ENCODE peak calls at places on chromosomes 1 and 21, in four cellular contexts. E is WTC11, V is K562, N is GM12878. I is an unnamed sample.

GRCh38 chr1:112721966-112722524 is 6.9 kb upstream of the PPM1J start:
- DNase-seq in E (no peak), V (no peak), N (no peak), I (no peak)

GRCh38 chr1:228316589-228317387 is 89.8 kb downstream of the TRIM11 start:
- DNase-seq in V (no peak), E (no peak), N (no peak), I (no peak)

GRCh38 chr1:224543453-224543852 is 72.7 kb upstream of the CNIH3 start:
- DNase-seq in V (no peak), E (no peak), N (no peak), I (no peak)

GRCh38 chr1:151545542-151545941 is 5.4 kb downstream of the TUFT1 start:
- DNase-seq in V (no peak), E (no peak), N (no peak), I (no peak)

GRCh38 chr1:46342084-46342656 is 1.6 kb downstream of the NSUN4 start:
- DNase-seq in E (peak), V (peak), N (peak), I (no peak)

GRCh38 chr1:59165353-59165752 is 131.5 kb upstream of the FGGY start:
- DNase-seq in E (no peak), N (no peak), V (no peak), I (no peak)

GRCh38 chr1:214303106-214303505 is 22.1 kb downstream of the SMYD2 start:
- DNase-seq in N (no peak), V (no peak), E (no peak), I (no peak)

GRCh38 chr1:230381049-230381467 is 45.1 kb downstream of the PGBD5 start:
- DNase-seq in E (no peak), V (no peak), N (no peak), I (peak)

GRCh38 chr1:109903371-109903930 is 7.2 kb upstream of the CSF1 start:
- DNase-seq in V (no peak), E (no peak), N (no peak), I (no peak)

GRCh38 chr1:228105269-228105995 is 2.3 kb upstream of the C1orf35 start:
- DNase-seq in N (no peak), V (peak), E (no peak), I (no peak)

GRCh38 chr1:41486053-41486891 is 1.8 kb upstream of the EDN2 start:
- DNase-seq in E (no peak), V (no peak), N (peak), I (no peak)

GRCh38 chr1:19485362-19486187 is at the start of gene CAPZB:
- DNase-seq in N (no peak), V (peak), E (peak), I (peak)

GRCh38 chr21:38402291-38402690 is 96.0 kb downstream of the ERG start:
- DNase-seq in N (no peak), E (no peak), V (no peak), I (no peak)

GRCh38 chr1:199857516-199857915 is 170.0 kb upstream of the NR5A2 start:
- DNase-seq in N (no peak), V (no peak), E (no peak), I (no peak)

GRCh38 chr1:49765034-49765433 is 258.7 kb downstream of the AGBL4 start:
- DNase-seq in E (peak), V (no peak), N (no peak), I (peak)

GRCh38 chr1:201248721-201249559 is 34.4 kb upstream of the PKP1 start:
- DNase-seq in N (no peak), V (no peak), E (no peak), I (no peak)

GRCh38 chr1:86258106-86258505 is 101.5 kb upstream of the COL24A1 start:
- DNase-seq in V (no peak), N (no peak), E (no peak), I (no peak)

GRCh38 chr1:230832466-230832865 is 35.9 kb downstream of the C1orf198 start:
- DNase-seq in E (no peak), V (no peak), N (no peak), I (no peak)

GRCh38 chr1:172040466-172040865 is 199.2 kb downstream of the DNM3 start:
- DNase-seq in N (no peak), V (no peak), E (no peak), I (no peak)

GRCh38 chr1:93635614-93636543 is 45.8 kb downstream of the BCAR3 start:
- DNase-seq in V (no peak), N (no peak), E (peak), I (no peak)

GRCh38 chr1:112341986-112342385 is 54.0 kb upstream of the CTTNBP2NL start:
- DNase-seq in E (no peak), V (no peak), N (no peak), I (no peak)

GRCh38 chr1:36384542-36385409 is 948 bp downstream of the STK40 start:
- DNase-seq in E (peak), V (peak), N (no peak), I (peak)

GRCh38 chr1:26584022-26584485 is 54.5 kb downstream of the RPS6KA1 start:
- DNase-seq in N (no peak), V (peak), E (peak), I (no peak)

GRCh38 chr1:218435528-218435927 is 90.4 kb downstream of the TGFB2 start:
- DNase-seq in V (no peak), E (no peak), N (no peak), I (peak)

GRCh38 chr1:22237433-22238093 is 94.7 kb upstream of the WNT4 start:
- DNase-seq in E (no peak), N (no peak), V (no peak), I (no peak)

GRCh38 chr1:235913311-235913710 is 46.6 kb upstream of the LYST start:
- DNase-seq in E (no peak), V (no peak), N (no peak), I (no peak)

GRCh38 chr1:212979340-212980122 is 29.2 kb downstream of the VASH2 start:
- DNase-seq in V (no peak), N (peak), E (no peak), I (no peak)

GRCh38 chr1:50427086-50427817 is 4.0 kb upstream of the DMRTA2 start:
- DNase-seq in E (no peak), N (no peak), V (no peak), I (no peak)

GRCh38 chr1:914891-915280 is 8.8 kb upstream of the SAMD11 start:
- DNase-seq in E (no peak), N (no peak), V (no peak), I (no peak)

GRCh38 chr1:23473037-23473800 is 10.8 kb downstream of the ASAP3 start:
- DNase-seq in N (no peak), V (no peak), E (no peak), I (peak)

GRCh38 chr21:44734841-44735240 is 23.5 kb upstream of the TSPEAR start:
- DNase-seq in V (no peak), E (no peak), N (no peak), I (no peak)

GRCh38 chr1:29824478-29825273 is 588.4 kb downstream of the PTPRU start:
- DNase-seq in V (no peak), N (no peak), E (no peak), I (no peak)

GRCh38 chr1:52002038-52002917 is 11.8 kb upstream of the RAB3B start:
- DNase-seq in N (peak), V (peak), E (peak), I (peak)

GRCh38 chr1:162929177-162929576 is 68.2 kb upstream of the CCDC190 start:
- DNase-seq in E (no peak), N (no peak), V (no peak), I (no peak)

GRCh38 chr1:33137800-33138199 is 44.0 kb downstream of the TRIM62 start:
- DNase-seq in N (no peak), E (peak), V (peak), I (peak)

GRCh38 chr1:158454537-158454936 is 7.1 kb upstream of the OR10K1 start:
- DNase-seq in N (no peak), E (no peak), V (no peak), I (no peak)

GRCh38 chr21:33152228-33153130 is 77.3 kb upstream of the IFNAR2 start:
- DNase-seq in N (no peak), V (no peak), E (peak), I (no peak)

GRCh38 chr1:8625480-8625879 is 192.0 kb downstream of the RERE start:
- DNase-seq in N (no peak), E (no peak), V (no peak), I (no peak)

GRCh38 chr1:2108213-2108876 is 58.1 kb downstream of the PRKCZ start:
- DNase-seq in N (no peak), E (peak), V (peak), I (peak)

GRCh38 chr1:67723620-67724019 is 38.6 kb downstream of the GADD45A start:
- DNase-seq in N (no peak), E (no peak), V (peak), I (no peak)
- TF ChIP-seq ETV6 in N (no peak), E (no peak), V (no peak), I (no peak)

GRCh38 chr1:3827813-3828307 is 29.2 kb downstream of the CEP104 start:
- DNase-seq in V (no peak), E (peak), N (no peak), I (no peak)
- TF ChIP-seq ETV6 in V (no peak), E (no peak), N (no peak), I (no peak)

GRCh38 chr1:38905985-38906384 is 24.6 kb upstream of the GJA9 start:
- DNase-seq in N (no peak), V (no peak), E (no peak), I (no peak)

GRCh38 chr1:38908821-38909220 is 27.4 kb upstream of the GJA9 start:
- DNase-seq in N (no peak), E (no peak), V (no peak), I (no peak)
- TF ChIP-seq ETV6 in N (no peak), E (no peak), V (no peak), I (no peak)

GRCh38 chr1:44413740-44414139 is 8.7 kb downstream of the RNF220 start:
- DNase-seq in E (no peak), N (no peak), V (no peak), I (no peak)

GRCh38 chr1:44420535-44420934 is 15.5 kb downstream of the RNF220 start:
- DNase-seq in E (no peak), N (no peak), V (no peak), I (no peak)

GRCh38 chr1:44416408-44416807 is 11.4 kb downstream of the RNF220 start:
- DNase-seq in V (no peak), N (no peak), E (no peak), I (no peak)

GRCh38 chr1:44418022-44418673 is 13.1 kb downstream of the RNF220 start:
- DNase-seq in N (no peak), V (no peak), E (peak), I (no peak)

GRCh38 chr1:44417351-44418021 is 12.4 kb downstream of the RNF220 start:
- DNase-seq in E (peak), V (no peak), N (no peak), I (no peak)
- TF ChIP-seq ETV6 in E (peak), V (no peak), N (no peak), I (no peak)

GRCh38 chr1:167776151-167776550 is 54.4 kb downstream of the MPZL1 start:
- DNase-seq in V (no peak), E (no peak), N (no peak), I (no peak)
- TF ChIP-seq ETV6 in V (no peak), E (no peak), N (no peak), I (no peak)

GRCh38 chr1:87512431-87512830 is 183.8 kb downstream of the LMO4 start:
- DNase-seq in N (no peak), E (no peak), V (no peak), I (no peak)

GRCh38 chr1:87515781-87516180 is 187.1 kb downstream of the LMO4 start:
- DNase-seq in N (no peak), E (no peak), V (no peak), I (no peak)

GRCh38 chr1:87513971-87514660 is 185.4 kb downstream of the LMO4 start:
- DNase-seq in V (no peak), E (no peak), N (no peak), I (no peak)

GRCh38 chr1:87511449-87511848 is 182.8 kb downstream of the LMO4 start:
- DNase-seq in E (no peak), N (no peak), V (no peak), I (no peak)

DNA sequence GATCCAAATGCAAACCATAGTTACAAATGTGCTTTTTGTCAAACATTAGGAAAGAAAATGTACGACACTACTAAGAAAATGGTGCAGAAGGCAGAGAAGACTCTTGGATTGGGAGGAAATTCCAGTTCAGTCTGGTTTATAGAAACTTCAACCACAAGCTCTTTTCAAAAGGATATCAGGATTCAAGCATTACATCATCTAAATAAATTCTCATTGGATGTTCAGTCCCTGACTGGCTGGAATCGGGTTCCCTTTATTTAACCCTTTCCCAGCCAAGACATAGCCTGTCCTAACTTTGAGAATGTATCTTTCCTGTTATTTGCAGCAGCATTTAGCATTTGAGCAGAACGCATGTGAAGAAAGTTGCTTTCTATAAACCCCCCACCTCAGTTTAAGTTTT is 184.6 kb downstream of the LMO4 start:
- DNase-seq in V (no peak), N (no peak), E (no peak), I (no peak)
- TF ChIP-seq ETV6 in V (no peak), N (no peak), E (no peak), I (no peak)

GRCh38 chr1:174789399-174789798 is 210.3 kb upstream of the CACYBP start:
- DNase-seq in E (no peak), V (no peak), N (peak), I (no peak)
- TF ChIP-seq ETV6 in E (no peak), V (no peak), N (no peak), I (no peak)

DNA sequence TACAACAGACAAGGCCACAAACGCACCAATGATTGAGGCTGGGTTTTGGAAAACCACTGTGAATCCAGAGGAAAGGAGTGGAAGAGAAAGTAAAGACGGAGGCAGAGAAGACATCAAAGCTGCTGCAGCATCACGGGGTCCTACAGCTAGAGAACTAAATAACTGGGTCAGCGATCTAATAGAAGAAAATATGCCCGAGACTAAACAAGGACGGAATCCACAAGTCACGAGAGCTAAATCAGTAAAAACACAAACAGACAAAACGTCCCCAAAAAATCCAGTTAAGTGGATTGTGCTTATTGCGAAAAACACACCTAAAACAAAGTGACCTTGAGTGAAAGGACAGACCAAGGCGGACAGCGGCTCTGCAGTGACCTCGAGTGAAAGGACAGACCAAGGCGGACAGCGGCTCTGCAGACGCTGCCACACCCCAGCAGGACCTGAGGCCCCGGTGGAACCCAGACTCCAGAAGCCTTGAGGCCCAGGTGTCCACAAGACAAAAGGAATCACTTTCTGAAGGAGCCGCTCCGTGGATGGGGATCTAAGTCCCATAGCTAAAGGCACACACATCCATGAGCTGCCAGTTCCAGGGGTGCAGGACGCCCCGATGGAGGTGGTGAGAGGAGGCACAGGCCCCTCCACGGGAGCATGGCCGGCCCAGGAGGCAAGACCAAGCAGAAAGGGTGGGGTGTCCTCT is 6.0 kb downstream of the FTCD start:
- DNase-seq in N (no peak), V (no peak), E (peak), I (peak)
- TF ChIP-seq ETV6 in N (no peak), V (no peak), E (no peak), I (no peak)

GRCh38 chr1:4150262-4150661 is 250.2 kb upstream of the C1orf174 start:
- DNase-seq in V (no peak), E (no peak), N (no peak), I (peak)
- TF ChIP-seq ETV6 in V (no peak), E (no peak), N (no peak), I (no peak)